ENCODE peak calls at places on chromosomes 1 and 21, in eight cellular contexts. Z is RWPE2, K is bronchial epithelial cell, H is IMR-90, F is A549, D is stomach, X is cardiac fibroblast, S is colonic mucosa. I is an unnamed sample.

GRCh38 chr21:36381841-36382589 is 3.2 kb upstream of the CHAF1B start:
- DNase-seq in F (no peak), S (no peak), X (no peak), H (peak), D (no peak), K (peak), Z (no peak), I (no peak)

GRCh38 chr21:29221259-29221744 is 77.4 kb upstream of the BACH1 start:
- DNase-seq in F (no peak), S (no peak), X (peak), Z (no peak), D (no peak), H (peak), K (no peak), I (no peak)

GRCh38 chr1:223711173-223711572 is 1.2 kb upstream of the CAPN2 start:
- DNase-seq in K (peak), D (peak), S (peak), F (no peak), X (peak), Z (no peak), H (peak), I (no peak)

GRCh38 chr1:59667020-59667419 is 147.7 kb upstream of the HOOK1 start:
- DNase-seq in H (no peak), S (no peak), Z (no peak), F (no peak), X (no peak), K (no peak), D (no peak), I (no peak)

GRCh38 chr21:34592573-34592972 is 22.3 kb downstream of the RCAN1 start:
- DNase-seq in H (no peak), X (no peak), F (no peak), K (no peak), S (no peak), Z (no peak), D (no peak), I (no peak)

GRCh38 chr1:223525957-223526356 is 132.7 kb downstream of the CCDC185 start:
- DNase-seq in Z (no peak), K (no peak), X (no peak), H (no peak), D (no peak), S (no peak), F (no peak), I (no peak)

GRCh38 chr21:38944903-38945302 is 139.2 kb downstream of the ETS2 start:
- DNase-seq in K (no peak), X (no peak), H (no peak), S (no peak), Z (no peak), D (no peak), F (no peak), I (no peak)

GRCh38 chr1:15326691-15327530 is 79.9 kb downstream of the FHAD1 start:
- DNase-seq in H (no peak), D (peak), K (no peak), S (no peak), Z (no peak), X (no peak), F (no peak), I (no peak)

GRCh38 chr1:41380979-41381690 is 19.9 kb downstream of the FOXO6 start:
- DNase-seq in Z (no peak), H (no peak), F (no peak), X (no peak), K (no peak), D (peak), S (peak), I (no peak)

GRCh38 chr1:47662068-47662467 is 224.2 kb downstream of the FOXD2 start:
- DNase-seq in H (no peak), F (no peak), Z (no peak), D (no peak), S (no peak), X (no peak), K (no peak), I (peak)

GRCh38 chr1:20426923-20427322 is 59.1 kb downstream of the CAMK2N1 start:
- DNase-seq in F (peak), K (peak), D (no peak), Z (no peak), X (peak), S (no peak), H (peak), I (no peak)

GRCh38 chr21:37060296-37060695 is 12.6 kb downstream of the PIGP start:
- DNase-seq in K (peak), Z (no peak), H (peak), F (peak), S (peak), X (peak), D (peak), I (no peak)

GRCh38 chr1:7460807-7461206 is 310.3 kb upstream of the VAMP3 start:
- DNase-seq in Z (no peak), X (no peak), S (no peak), D (no peak), F (no peak), H (no peak), K (no peak), I (no peak)

GRCh38 chr21:43935711-43936110 is 70.7 kb downstream of the AGPAT3 start:
- DNase-seq in F (no peak), K (no peak), D (peak), Z (no peak), S (no peak), H (no peak), X (no peak), I (no peak)

GRCh38 chr1:60705026-60705425 is 377.3 kb upstream of the NFIA start:
- DNase-seq in X (no peak), F (no peak), D (no peak), Z (no peak), H (no peak), S (no peak), K (no peak), I (no peak)

GRCh38 chr21:29233611-29234540 is 64.8 kb upstream of the BACH1 start:
- DNase-seq in D (no peak), F (no peak), K (peak), S (no peak), Z (no peak), H (no peak), X (no peak), I (no peak)

GRCh38 chr1:5632226-5632625 is 360.0 kb downstream of the NPHP4 start:
- DNase-seq in X (no peak), D (no peak), K (no peak), S (peak), H (no peak), Z (no peak), F (no peak), I (no peak)

GRCh38 chr1:180981596-180982387 is 40.9 kb downstream of the STX6 start:
- DNase-seq in D (no peak), K (no peak), Z (no peak), F (no peak), X (no peak), S (no peak), H (no peak), I (no peak)

GRCh38 chr1:228900993-228901392 is 165.7 kb downstream of the RHOU start:
- DNase-seq in H (no peak), F (no peak), K (no peak), S (no peak), Z (no peak), X (no peak), D (no peak), I (no peak)

GRCh38 chr1:202063093-202063492 is 52.7 kb downstream of the ELF3 start:
- DNase-seq in Z (no peak), F (no peak), S (no peak), H (peak), D (no peak), X (peak), K (peak), I (no peak)

GRCh38 chr1:21098186-21098915 is 78.3 kb downstream of the EIF4G3 start:
- DNase-seq in X (no peak), K (peak), F (no peak), H (no peak), S (no peak), Z (no peak), D (no peak), I (no peak)

GRCh38 chr1:230072296-230072695 is 5.3 kb downstream of the GALNT2 start:
- DNase-seq in Z (no peak), K (no peak), H (no peak), S (no peak), X (no peak), F (no peak), D (peak), I (no peak)

GRCh38 chr1:40435471-40435870 is 14.8 kb upstream of the ZFP69B start:
- DNase-seq in F (no peak), S (no peak), D (no peak), H (peak), Z (no peak), X (peak), K (no peak), I (no peak)

GRCh38 chr1:100298512-100298911 is 32.5 kb downstream of the RTCA start:
- DNase-seq in X (no peak), Z (no peak), S (no peak), D (no peak), K (no peak), H (no peak), F (no peak), I (no peak)

GRCh38 chr1:100296140-100296539 is 30.1 kb downstream of the RTCA start:
- DNase-seq in S (no peak), X (no peak), K (no peak), D (no peak), Z (no peak), H (no peak), F (no peak), I (no peak)

GRCh38 chr1:100287162-100287561 is 21.1 kb downstream of the RTCA start:
- DNase-seq in D (no peak), K (no peak), F (no peak), Z (no peak), H (no peak), S (no peak), X (no peak), I (no peak)

GRCh38 chr1:100290291-100290690 is 24.3 kb downstream of the RTCA start:
- DNase-seq in F (no peak), D (no peak), Z (no peak), K (no peak), H (peak), S (no peak), X (peak), I (no peak)

GRCh38 chr1:100292711-100293110 is 26.7 kb downstream of the RTCA start:
- DNase-seq in H (peak), Z (no peak), S (no peak), D (no peak), F (no peak), X (peak), K (no peak), I (no peak)
- H3K4me3 ChIP-seq in H (no peak), Z (no peak), S (no peak), D (no peak), F (no peak), X (no peak), K (no peak), I (no peak)

GRCh38 chr1:96945509-96946084 is 224.0 kb downstream of the PTBP2 start:
- DNase-seq in X (no peak), H (no peak), K (no peak), S (no peak), Z (no peak), F (no peak), D (no peak), I (no peak)
- TF ChIP-seq CTCF in X (no peak), H (no peak), K (no peak), S (no peak), Z (no peak), F (no peak), D (no peak), I (no peak)

GRCh38 chr1:31802190-31803150 is 13.4 kb downstream of the SPOCD1 start:
- DNase-seq in H (no peak), K (peak), S (no peak), F (no peak), X (peak), D (no peak), Z (no peak), I (no peak)
- H3K4me3 ChIP-seq in H (no peak), K (peak), S (no peak), F (no peak), X (peak), D (peak), Z (no peak), I (peak)

DNA sequence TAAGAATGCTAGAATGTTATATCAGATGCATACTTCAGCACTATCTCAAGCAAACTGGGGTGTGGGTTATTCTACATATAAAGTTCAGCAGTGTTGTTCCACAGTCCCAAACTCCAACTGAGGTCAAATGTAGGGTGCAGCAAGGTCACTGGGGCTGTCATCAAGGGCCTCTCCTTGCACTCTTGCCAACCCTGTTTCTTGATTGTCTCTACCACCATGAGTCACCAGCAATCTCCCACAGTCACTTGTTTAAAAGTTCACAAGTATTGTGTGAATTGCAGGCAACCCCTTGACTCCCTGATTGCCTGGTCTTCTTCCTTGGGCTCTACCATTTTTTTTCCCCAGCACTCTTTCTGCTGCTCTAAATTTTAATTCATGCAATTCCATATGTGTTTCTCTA is 10.6 kb downstream of the METTL18 start:
- DNase-seq in S (no peak), K (peak), H (no peak), D (no peak), F (no peak), Z (no peak), X (no peak), I (no peak)
- TF ChIP-seq CTCF in S (no peak), K (no peak), H (no peak), D (no peak), F (no peak), Z (no peak), X (no peak), I (no peak)

GRCh38 chr1:204348722-204349121 is 11.0 kb downstream of the PLEKHA6 start:
- DNase-seq in F (no peak), K (no peak), Z (no peak), D (peak), H (peak), X (peak), S (peak), I (peak)

GRCh38 chr1:204349602-204350001 is 10.1 kb downstream of the PLEKHA6 start:
- DNase-seq in X (no peak), S (no peak), K (peak), F (no peak), Z (no peak), D (no peak), H (no peak), I (no peak)

GRCh38 chr1:204350857-204351573 is 8.7 kb downstream of the PLEKHA6 start:
- DNase-seq in D (peak), F (no peak), K (no peak), X (peak), S (peak), Z (no peak), H (peak), I (peak)

GRCh38 chr1:204348197-204348596 is 11.5 kb downstream of the PLEKHA6 start:
- DNase-seq in Z (no peak), K (no peak), D (peak), S (peak), H (no peak), F (no peak), X (no peak), I (no peak)

GRCh38 chr1:204350265-204350664 is 9.5 kb downstream of the PLEKHA6 start:
- DNase-seq in X (no peak), H (no peak), Z (no peak), S (no peak), F (no peak), D (no peak), K (no peak), I (no peak)
- H3K4me3 ChIP-seq in X (no peak), H (no peak), Z (no peak), S (no peak), F (no peak), D (no peak), K (no peak), I (peak)

GRCh38 chr21:45859041-45859761 is 122.4 kb upstream of the COL6A1 start:
- DNase-seq in K (no peak), S (no peak), Z (no peak), F (no peak), H (no peak), D (no peak), X (no peak), I (no peak)

GRCh38 chr21:45861156-45861870 is 120.3 kb upstream of the COL6A1 start:
- DNase-seq in H (no peak), D (no peak), S (no peak), F (no peak), K (no peak), X (no peak), Z (no peak), I (peak)

GRCh38 chr21:45858180-45858579 is 123.4 kb upstream of the COL6A1 start:
- DNase-seq in H (no peak), F (no peak), Z (no peak), X (no peak), K (no peak), S (no peak), D (no peak), I (peak)

GRCh38 chr21:45860493-45861155 is 120.9 kb upstream of the COL6A1 start:
- DNase-seq in K (no peak), F (no peak), H (no peak), D (no peak), X (no peak), S (no peak), Z (no peak), I (peak)

DNA sequence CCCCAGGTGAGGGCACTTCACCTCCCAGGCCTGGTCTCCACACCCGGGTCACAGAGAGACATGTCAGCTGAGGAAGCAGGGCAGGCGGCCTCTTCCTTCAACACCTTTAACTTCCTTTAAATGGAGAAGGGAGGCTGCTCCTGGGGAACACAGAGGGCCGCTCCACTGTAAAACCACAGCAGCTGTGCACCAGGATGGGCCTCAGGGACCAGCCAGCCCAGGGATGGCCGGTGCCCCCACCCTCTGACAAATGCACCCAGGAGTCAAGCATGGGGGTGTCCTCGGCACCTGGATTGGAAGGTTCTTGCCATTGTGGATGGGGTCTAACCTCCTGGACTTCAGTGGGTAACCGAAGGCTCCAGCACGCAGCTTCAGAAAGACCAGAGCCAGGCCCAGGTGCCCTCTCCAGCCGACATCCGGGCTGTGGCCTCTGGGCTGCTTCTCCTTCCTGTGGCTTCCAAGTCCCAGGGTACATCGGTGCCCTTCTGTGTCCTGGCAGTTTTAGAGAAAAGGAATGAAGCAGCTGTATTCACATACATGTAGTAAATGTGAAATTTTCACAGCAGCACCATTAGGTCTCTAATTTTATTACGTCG is 121.7 kb upstream of the COL6A1 start:
- DNase-seq in S (no peak), H (no peak), D (no peak), K (no peak), X (no peak), Z (no peak), F (no peak), I (peak)
- TF ChIP-seq CTCF in S (no peak), H (no peak), D (no peak), K (no peak), X (no peak), Z (no peak), F (no peak), I (no peak)

I was measured in coronary artery.